ENCODE peak calls at places on chromosomes 6 and 20, in ten cellular contexts. One of them, this sample, is unnamed.

GRCh38 chr6:14029605-14030004 is 88.0 kb upstream of the CD83 start:
- DNase-seq in mucosa of descending colon: no peak
- DNase-seq in nephron progenitor cell: no peak
- DNase-seq in neural crest cell: no peak
- DNase-seq in endodermal cell: no peak
- DNase-seq in CD4-positive, CD25-positive, alpha-beta regulatory T cell: no peak
- DNase-seq in HEK293T: no peak
- DNase-seq in heart left ventricle: no peak
- DNase-seq in T-helper 22 cell: no peak
- DNase-seq in NCI-H1092 treated with DMSO at 0.1 percent for 48 hours: no peak
- DNase-seq in this sample: no peak

GRCh38 chr20:47316776-47317126 is 39.7 kb downstream of the ZMYND8 start:
- DNase-seq in mucosa of descending colon: no peak
- DNase-seq in nephron progenitor cell: no peak
- DNase-seq in neural crest cell: no peak
- DNase-seq in endodermal cell: no peak
- DNase-seq in CD4-positive, CD25-positive, alpha-beta regulatory T cell: no peak
- DNase-seq in HEK293T: no peak
- DNase-seq in heart left ventricle: no peak
- DNase-seq in T-helper 22 cell: no peak
- DNase-seq in NCI-H1092 treated with DMSO at 0.1 percent for 48 hours: no peak
- DNase-seq in this sample: no peak

GRCh38 chr6:118263929-118264486 is 284.1 kb upstream of the PLN start:
- DNase-seq in mucosa of descending colon: no peak
- DNase-seq in nephron progenitor cell: peak
- DNase-seq in neural crest cell: peak
- DNase-seq in endodermal cell: peak
- DNase-seq in CD4-positive, CD25-positive, alpha-beta regulatory T cell: no peak
- DNase-seq in HEK293T: peak
- DNase-seq in heart left ventricle: no peak
- DNase-seq in T-helper 22 cell: no peak
- DNase-seq in NCI-H1092 treated with DMSO at 0.1 percent for 48 hours: peak
- DNase-seq in this sample: no peak

GRCh38 chr6:100393493-100393892 is 71.2 kb downstream of the SIM1 start:
- DNase-seq in mucosa of descending colon: no peak
- DNase-seq in nephron progenitor cell: no peak
- DNase-seq in neural crest cell: no peak
- DNase-seq in endodermal cell: no peak
- DNase-seq in CD4-positive, CD25-positive, alpha-beta regulatory T cell: no peak
- DNase-seq in HEK293T: no peak
- DNase-seq in heart left ventricle: no peak
- DNase-seq in T-helper 22 cell: no peak
- DNase-seq in NCI-H1092 treated with DMSO at 0.1 percent for 48 hours: no peak
- DNase-seq in this sample: no peak

GRCh38 chr20:46990017-46990810 is 95.6 kb downstream of the EYA2 start:
- DNase-seq in mucosa of descending colon: peak
- DNase-seq in nephron progenitor cell: no peak
- DNase-seq in neural crest cell: no peak
- DNase-seq in endodermal cell: no peak
- DNase-seq in CD4-positive, CD25-positive, alpha-beta regulatory T cell: no peak
- DNase-seq in HEK293T: no peak
- DNase-seq in heart left ventricle: no peak
- DNase-seq in T-helper 22 cell: no peak
- DNase-seq in NCI-H1092 treated with DMSO at 0.1 percent for 48 hours: no peak
- DNase-seq in this sample: no peak

GRCh38 chr6:41558033-41558807 is 12.0 kb downstream of the FOXP4 start:
- DNase-seq in mucosa of descending colon: no peak
- DNase-seq in nephron progenitor cell: no peak
- DNase-seq in neural crest cell: no peak
- DNase-seq in endodermal cell: peak
- DNase-seq in CD4-positive, CD25-positive, alpha-beta regulatory T cell: no peak
- DNase-seq in HEK293T: no peak
- DNase-seq in heart left ventricle: no peak
- DNase-seq in T-helper 22 cell: no peak
- DNase-seq in NCI-H1092 treated with DMSO at 0.1 percent for 48 hours: no peak
- DNase-seq in this sample: no peak

GRCh38 chr20:36493013-36493800 is 48.1 kb upstream of the MYL9 start:
- DNase-seq in mucosa of descending colon: peak
- DNase-seq in nephron progenitor cell: no peak
- DNase-seq in neural crest cell: no peak
- DNase-seq in endodermal cell: peak
- DNase-seq in CD4-positive, CD25-positive, alpha-beta regulatory T cell: no peak
- DNase-seq in HEK293T: no peak
- DNase-seq in heart left ventricle: no peak
- DNase-seq in T-helper 22 cell: no peak
- DNase-seq in NCI-H1092 treated with DMSO at 0.1 percent for 48 hours: peak
- DNase-seq in this sample: no peak

GRCh38 chr6:69954733-69955132 is 88.4 kb downstream of the COL19A1 start:
- DNase-seq in mucosa of descending colon: no peak
- DNase-seq in nephron progenitor cell: no peak
- DNase-seq in neural crest cell: no peak
- DNase-seq in endodermal cell: no peak
- DNase-seq in CD4-positive, CD25-positive, alpha-beta regulatory T cell: no peak
- DNase-seq in HEK293T: no peak
- DNase-seq in heart left ventricle: no peak
- DNase-seq in T-helper 22 cell: no peak
- DNase-seq in NCI-H1092 treated with DMSO at 0.1 percent for 48 hours: no peak
- DNase-seq in this sample: no peak

GRCh38 chr20:36333841-36334240 is 27.7 kb downstream of the DLGAP4 start:
- DNase-seq in mucosa of descending colon: no peak
- DNase-seq in nephron progenitor cell: no peak
- DNase-seq in neural crest cell: no peak
- DNase-seq in endodermal cell: no peak
- DNase-seq in CD4-positive, CD25-positive, alpha-beta regulatory T cell: no peak
- DNase-seq in HEK293T: no peak
- DNase-seq in heart left ventricle: no peak
- DNase-seq in T-helper 22 cell: no peak
- DNase-seq in NCI-H1092 treated with DMSO at 0.1 percent for 48 hours: no peak
- DNase-seq in this sample: no peak

GRCh38 chr6:153959281-153959680 is 79.8 kb upstream of the OPRM1 start:
- DNase-seq in mucosa of descending colon: no peak
- DNase-seq in nephron progenitor cell: no peak
- DNase-seq in neural crest cell: no peak
- DNase-seq in endodermal cell: no peak
- DNase-seq in CD4-positive, CD25-positive, alpha-beta regulatory T cell: no peak
- DNase-seq in HEK293T: no peak
- DNase-seq in heart left ventricle: no peak
- DNase-seq in T-helper 22 cell: no peak
- DNase-seq in NCI-H1092 treated with DMSO at 0.1 percent for 48 hours: no peak
- DNase-seq in this sample: no peak

This sample was measured in activated CD4-positive, alpha-beta T cell treated with anti-CD3 and anti-CD28 coated beads for 4 hours.